ENCODE peak calls at places on chromosomes 4 and X, in four cellular contexts. E is ovary, A is PC-3, T is osteocyte. U is an unnamed sample.

GRCh38 chr4:184475096-184475461 is 729 bp upstream of the IRF2 start:
- DNase-seq in E (peak), A (peak), T (no peak), U (no peak)

GRCh38 chrX:111837226-111837625 is 38.8 kb upstream of the TRPC5OS start:
- DNase-seq in E (no peak), A (no peak), T (no peak), U (no peak)

GRCh38 chr4:166981847-166982246 is 252.4 kb downstream of the SPOCK3 start:
- DNase-seq in E (no peak), A (no peak), T (no peak), U (no peak)

GRCh38 chr4:3767569-3768288 is 1.5 kb downstream of the ADRA2C start:
- DNase-seq in E (no peak), A (no peak), T (no peak), U (no peak)

GRCh38 chr4:121455285-121455684 is 74.5 kb upstream of the QRFPR start:
- DNase-seq in E (no peak), A (no peak), T (no peak), U (no peak)

GRCh38 chr4:68855771-68856170 is 40.0 kb downstream of the UGT2B10 start:
- DNase-seq in E (no peak), A (no peak), T (no peak), U (no peak)

GRCh38 chrX:73239242-73239641 is 24.6 kb upstream of the NAP1L2 start:
- DNase-seq in E (no peak), A (no peak), T (no peak), U (no peak)

GRCh38 chrX:143788265-143788664 is 67.7 kb upstream of the SPANXN2 start:
- DNase-seq in E (no peak), A (peak), T (no peak), U (no peak)

GRCh38 chrX:20742106-20742505 is 475.4 kb upstream of the RPS6KA3 start:
- DNase-seq in E (no peak), A (peak), T (no peak), U (no peak)

GRCh38 chr4:150769845-150770244 is 187.9 kb downstream of the MAB21L2 start:
- DNase-seq in E (no peak), A (peak), T (no peak), U (no peak)

GRCh38 chr4:163332526-163333405 is at the start of gene NPY1R:
- DNase-seq in E (peak), A (peak), T (peak), U (peak)

GRCh38 chr4:102623622-102624021 is 122.5 kb downstream of the NFKB1 start:
- DNase-seq in E (no peak), A (peak), T (no peak), U (no peak)

GRCh38 chrX:13078739-13079444 is 34.5 kb upstream of the FAM9C start:
- DNase-seq in E (peak), A (no peak), T (peak), U (no peak)

GRCh38 chr4:179867300-179867878 is 2375.8 kb upstream of the TENM3 start:
- DNase-seq in E (no peak), A (peak), T (no peak), U (no peak)

DNA sequence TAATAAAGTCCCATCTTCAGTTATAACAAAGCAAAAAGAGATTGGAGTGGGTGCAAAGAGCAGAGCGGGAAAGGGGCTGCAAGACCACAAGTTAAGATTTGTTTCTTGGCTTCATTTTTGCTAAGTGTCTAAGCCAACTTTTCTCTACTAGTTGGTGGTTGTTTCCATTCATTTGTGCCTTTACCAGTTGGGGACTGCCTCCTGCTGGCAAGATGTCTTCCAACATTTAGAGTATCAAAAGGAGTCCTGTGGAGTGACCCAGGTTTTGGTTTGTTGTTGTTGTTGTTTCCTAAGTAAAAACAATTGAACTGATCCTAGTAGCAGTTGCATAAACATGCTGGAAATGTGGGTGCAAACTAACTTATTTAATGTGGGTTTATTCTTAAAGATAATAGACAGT is 121.1 kb downstream of the SPATA18 start:
- DNase-seq in E (no peak), A (peak), T (no peak), U (no peak)
- TF ChIP-seq CTCF in E (no peak), A (peak), T (peak), U (peak)

GRCh38 chrX:134907302-134907701 is 83.5 kb upstream of the SMIM10 start:
- DNase-seq in E (no peak), A (no peak), T (no peak), U (no peak)

GRCh38 chrX:134909258-134909657 is 81.5 kb upstream of the SMIM10 start:
- DNase-seq in E (no peak), A (no peak), T (no peak), U (no peak)

GRCh38 chrX:134911348-134911747 is 79.4 kb upstream of the SMIM10 start:
- DNase-seq in E (no peak), A (no peak), T (no peak), U (no peak)

DNA sequence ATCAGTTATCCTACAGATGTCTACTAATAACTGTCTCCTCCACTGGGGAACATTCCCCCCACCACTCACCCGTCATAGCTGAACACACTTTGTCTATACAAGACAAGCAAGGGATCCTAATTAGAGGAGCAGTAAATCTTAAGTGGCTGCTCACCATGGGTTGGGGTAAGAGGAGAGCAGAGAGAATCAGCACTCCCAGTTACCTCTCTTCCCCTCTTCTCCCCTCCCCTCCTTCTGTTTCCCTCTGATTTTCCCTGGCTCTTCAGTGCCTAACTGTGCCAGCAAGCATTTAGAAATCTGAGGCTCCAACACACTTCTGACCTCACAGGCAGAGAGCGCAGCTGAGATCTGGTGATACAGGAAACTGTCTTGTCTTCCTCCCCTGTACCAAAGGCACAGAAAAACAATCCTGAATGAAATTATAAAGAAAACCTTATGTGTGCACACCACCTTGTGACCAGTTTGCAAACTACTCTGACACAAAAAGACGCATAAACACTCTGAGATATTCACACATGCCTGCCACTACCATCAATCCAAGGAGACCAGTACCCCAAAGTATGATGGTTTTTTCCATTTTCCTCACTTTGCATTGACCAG is 82.5 kb upstream of the SMIM10 start:
- DNase-seq in E (no peak), A (peak), T (no peak), U (no peak)
- TF ChIP-seq CTCF in E (peak), A (peak), T (peak), U (peak)

GRCh38 chr4:39255266-39255665 is 72.9 kb downstream of the WDR19 start:
- DNase-seq in E (no peak), A (peak), T (no peak), U (no peak)
- TF ChIP-seq CTCF in E (no peak), A (peak), T (peak), U (no peak)

DNA sequence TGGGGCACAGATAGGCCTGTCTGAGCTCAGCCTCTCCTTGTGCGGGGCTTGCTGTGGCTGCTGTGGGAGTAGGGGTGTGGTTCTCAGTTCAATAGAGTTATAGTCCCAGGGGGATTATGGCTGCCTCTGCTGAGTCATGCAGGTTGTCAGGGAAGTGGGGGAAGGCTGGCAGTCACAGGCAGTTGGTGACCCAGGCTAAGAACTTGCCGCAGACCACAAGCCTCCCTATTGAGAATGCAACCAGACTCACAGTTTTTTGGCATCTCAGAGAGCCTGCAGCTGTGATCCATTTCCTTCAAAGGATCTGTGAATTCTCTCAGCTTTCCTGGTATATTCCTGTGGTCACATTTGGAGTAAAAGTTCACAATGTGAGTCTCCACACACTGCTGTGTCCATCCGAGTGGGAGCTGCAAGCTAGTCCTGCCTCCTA is 364.9 kb downstream of the ZNF674 start:
- DNase-seq in E (no peak), A (peak), T (no peak), U (no peak)
- TF ChIP-seq CTCF in E (no peak), A (no peak), T (peak), U (no peak)

DNA sequence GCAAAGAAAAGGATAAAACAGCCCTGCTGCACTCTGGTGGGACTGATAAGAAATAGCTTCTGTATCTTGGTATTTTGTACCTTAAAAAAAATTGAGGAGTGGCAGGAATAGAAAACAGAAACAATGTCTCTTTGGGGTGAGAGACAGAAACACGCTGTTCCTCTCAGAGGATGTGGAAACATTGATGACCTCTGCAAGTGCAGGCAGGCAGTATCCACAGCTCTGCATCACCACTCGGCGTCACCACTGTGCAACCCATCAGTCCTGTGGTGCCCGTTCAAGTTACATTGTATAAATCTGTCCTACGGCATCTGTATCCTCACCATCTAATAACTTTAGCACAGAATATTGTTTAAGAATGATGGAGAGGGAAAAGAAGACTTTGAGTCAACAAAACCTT is 152.4 kb upstream of the SPRY1 start:
- DNase-seq in E (peak), A (no peak), T (no peak), U (no peak)
- TF ChIP-seq CTCF in E (no peak), A (no peak), T (peak), U (no peak)

GRCh38 chrX:30735839-30736238 is 82.6 kb downstream of the GK start:
- DNase-seq in E (no peak), A (peak), T (no peak), U (no peak)
- TF ChIP-seq CTCF in E (no peak), A (peak), T (peak), U (peak)

DNA sequence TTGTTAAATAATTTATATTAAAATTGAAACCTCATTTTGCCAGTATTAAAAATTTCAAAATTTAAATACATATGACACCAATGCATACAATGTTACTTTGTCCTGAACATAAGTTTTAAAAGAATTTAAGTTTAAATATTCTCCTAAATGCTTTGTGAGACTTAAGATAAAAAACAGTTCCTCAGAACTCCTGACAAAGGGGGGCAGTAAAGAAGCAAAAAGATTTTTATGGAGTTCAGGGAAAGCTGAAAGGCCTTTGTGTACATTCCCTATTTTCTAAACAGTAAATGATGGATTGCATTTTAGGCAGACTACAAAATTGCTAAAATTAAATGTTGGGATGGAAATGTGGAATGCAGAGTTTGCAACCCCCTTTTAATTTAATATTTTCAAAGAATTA is 81.8 kb downstream of the SNCA start:
- DNase-seq in E (no peak), A (peak), T (no peak), U (no peak)
- TF ChIP-seq CTCF in E (no peak), A (no peak), T (no peak), U (peak)